ENCODE peak calls at places on chromosomes 5 and 9, in five cellular contexts. A, O, B, U and S are unnamed samples.

GRCh38 chr5:43152946-43153345 is 32.2 kb downstream of the ZNF131 start:
- DNase-seq in B (peak; percentile 83), U (no peak), A (peak; percentile 31), O (no peak), S (peak; percentile 59)

GRCh38 chr9:96408409-96409280 is 9.5 kb downstream of the ZNF367 start:
- DNase-seq in O (no peak), U (peak; percentile 23), B (no peak), A (no peak), S (no peak)

GRCh38 chr9:36101916-36102741 is 34.4 kb upstream of the GLIPR2 start:
- DNase-seq in U (no peak), A (peak; percentile 94), O (no peak), B (peak; percentile 88), S (peak; percentile 97)

GRCh38 chr5:154783774-154784460 is 28.7 kb downstream of the LARP1 start:
- DNase-seq in O (no peak), A (peak; percentile 37), B (no peak), U (no peak), S (peak; percentile 25)

GRCh38 chr9:114532561-114533237 is 27.4 kb upstream of the WHRN start:
- DNase-seq in B (no peak), U (no peak), A (no peak), O (no peak), S (no peak)

GRCh38 chr5:72166070-72166979 is 59.0 kb downstream of the MAP1B start:
- DNase-seq in B (peak; percentile 39), U (no peak), O (peak; percentile 74), A (peak; percentile 51), S (peak; percentile 93)

GRCh38 chr9:108672475-108673065 is 183.2 kb downstream of the ACTL7B start:
- DNase-seq in B (no peak), O (no peak), U (no peak), A (no peak), S (no peak)

GRCh38 chr9:93083592-93084470 is 12.2 kb upstream of the CARD19 start:
- DNase-seq in U (peak; percentile 75), A (no peak), O (peak; percentile 47), B (no peak), S (no peak)